ENCODE peak calls at places on chromosomes 3 and 15, in four cellular contexts. J is aorta, I is body of pancreas, B is H4. R is an unnamed sample.

GRCh38 chr3:16865335-16865734 is 19.4 kb upstream of the PLCL2 start:
- DNase-seq in B (no peak), J (no peak), I (no peak), R (no peak)

GRCh38 chr3:188749010-188749617 is 422.7 kb upstream of the TPRG1 start:
- DNase-seq in I (peak), J (no peak), B (peak), R (no peak)

GRCh38 chr15:96693515-96693914 is 363.0 kb downstream of the NR2F2 start:
- DNase-seq in I (no peak), J (no peak), B (no peak), R (no peak)

GRCh38 chr3:137259709-137260108 is 301.9 kb downstream of the IL20RB start:
- DNase-seq in I (no peak), J (no peak), B (no peak), R (no peak)

GRCh38 chr3:49217688-49218470 is 46.5 kb downstream of the KLHDC8B start:
- DNase-seq in J (peak), I (peak), B (no peak), R (peak)

GRCh38 chr3:73746610-73747009 is 121.9 kb upstream of the PDZRN3 start:
- DNase-seq in J (no peak), I (no peak), B (no peak), R (no peak)

GRCh38 chr3:97863025-97863424 is 41.2 kb downstream of the CRYBG3 start:
- DNase-seq in J (no peak), I (no peak), B (no peak), R (no peak)

GRCh38 chr3:139122612-139123011 is 77.9 kb upstream of the PRR23C start:
- DNase-seq in I (no peak), J (no peak), B (no peak), R (no peak)

GRCh38 chr3:119585193-119585592 is 5.9 kb downstream of the ADPRH start:
- DNase-seq in J (no peak), B (no peak), I (no peak), R (no peak)

GRCh38 chr3:12287727-12288465 is 974 bp upstream of the PPARG start:
- DNase-seq in B (no peak), I (peak), J (peak), R (no peak)

GRCh38 chr3:14606663-14607339 is 44.8 kb upstream of the CCDC174 start:
- DNase-seq in J (no peak), I (no peak), B (no peak), R (no peak)

GRCh38 chr3:33717616-33717865 is 513 bp downstream of the CLASP2 start:
- DNase-seq in B (no peak), I (peak), J (peak), R (no peak)

GRCh38 chr3:131630117-131630516 is 127.3 kb upstream of the MRPL3 start:
- DNase-seq in B (no peak), J (no peak), I (no peak), R (no peak)

GRCh38 chr3:113231391-113231790 is 20.0 kb downstream of the BOC start:
- DNase-seq in I (no peak), J (no peak), B (no peak), R (no peak)

GRCh38 chr15:74333093-74333492 is 34.4 kb downstream of the CYP11A1 start:
- DNase-seq in B (no peak), I (no peak), J (peak), R (no peak)

GRCh38 chr3:161781381-161781780 is 284.8 kb downstream of the OTOL1 start:
- DNase-seq in B (no peak), I (no peak), J (no peak), R (no peak)

GRCh38 chr3:134104031-134104430 is 74.3 kb upstream of the SLCO2A1 start:
- DNase-seq in B (no peak), I (no peak), J (no peak), R (no peak)

GRCh38 chr3:167882057-167882667 is 146.6 kb downstream of the SERPINI1 start:
- DNase-seq in I (no peak), J (no peak), B (peak), R (no peak)

GRCh38 chr3:49805884-49806701 is 3.0 kb downstream of the INKA1 start:
- DNase-seq in J (peak), I (no peak), B (no peak), R (no peak)

GRCh38 chr3:109195812-109196211 is 59.3 kb downstream of the C3orf85 start:
- DNase-seq in B (peak), J (no peak), I (no peak), R (no peak)

GRCh38 chr15:77111813-77112212 is 40.9 kb upstream of the TSPAN3 start:
- DNase-seq in J (no peak), I (no peak), B (no peak), R (no peak)

GRCh38 chr15:37093480-37094410 is 6.6 kb downstream of the MEIS2 start:
- DNase-seq in J (no peak), I (no peak), B (no peak), R (no peak)